ENCODE peak calls at places on chromosomes 4 and X, in seven cellular contexts. I is heart right ventricle, H is Karpas-422, F is ovary, R is IMR-90, N is lung, A is AG09309. W is an unnamed sample.

GRCh38 chr4:153488006-153488718 is 22.0 kb downstream of the TMEM131L start:
- DNase-seq in I (no peak), H (no peak), F (no peak), R (peak), N (peak), A (no peak), W (peak)

GRCh38 chr4:53614616-53615015 is 23.3 kb upstream of the LNX1 start:
- DNase-seq in I (no peak), H (no peak), F (no peak), R (no peak), N (no peak), A (no peak), W (peak)

GRCh38 chr4:125321709-125322362 is 7.1 kb downstream of the FAT4 start:
- DNase-seq in I (no peak), H (no peak), F (no peak), R (peak), N (no peak), A (no peak), W (no peak)

GRCh38 chrX:103404225-103405008 is 28.1 kb downstream of the BEX3 start:
- DNase-seq in I (peak), H (peak), F (peak), R (peak), N (peak), A (peak), W (no peak)

GRCh38 chr4:92305148-92305877 is 1.5 kb downstream of the GRID2 start:
- DNase-seq in I (peak), H (no peak), F (peak), R (peak), N (peak), A (no peak), W (no peak)

GRCh38 chr4:140367738-140368137 is 5.7 kb upstream of the SCOC start:
- DNase-seq in I (no peak), H (no peak), F (no peak), R (peak), N (no peak), A (no peak), W (no peak)

GRCh38 chr4:8504279-8505007 is 63.9 kb downstream of the TRMT44 start:
- DNase-seq in I (no peak), H (no peak), F (peak), R (no peak), N (no peak), A (no peak), W (no peak)

GRCh38 chr4:4524364-4524763 is 17.5 kb downstream of the STX18 start:
- DNase-seq in I (no peak), H (peak), F (no peak), R (peak), N (no peak), A (no peak), W (peak)

GRCh38 chr4:86822136-86822535 is 27.0 kb downstream of the SLC10A6 start:
- DNase-seq in I (no peak), H (no peak), F (no peak), R (peak), N (no peak), A (no peak), W (no peak)

DNA sequence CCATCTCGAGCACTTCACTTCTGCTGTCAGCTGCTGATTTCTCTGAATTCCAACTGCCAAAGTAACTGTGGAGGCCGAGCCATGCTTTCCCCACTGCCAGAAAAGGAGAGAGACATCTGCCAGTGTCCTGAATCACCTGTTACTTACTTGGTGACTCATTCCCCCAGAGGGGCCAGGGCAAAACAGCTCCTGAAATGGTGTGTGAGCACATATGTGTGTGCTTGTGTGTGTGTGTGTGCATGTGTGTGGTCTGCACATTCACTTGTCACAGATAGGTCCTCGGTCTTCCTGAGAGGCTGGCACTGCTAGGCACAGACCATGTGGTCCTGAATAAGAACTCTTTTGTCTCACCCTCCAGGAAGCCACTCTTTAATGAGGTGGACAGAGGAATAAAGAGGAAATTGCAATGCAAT is 177.9 kb upstream of the PPARGC1A start:
- DNase-seq in I (peak), H (no peak), F (no peak), R (peak), N (no peak), A (no peak), W (no peak)
- H3K4me3 ChIP-seq in I (no peak), H (no peak), F (no peak), R (no peak), N (no peak), A (no peak), W (no peak)

DNA sequence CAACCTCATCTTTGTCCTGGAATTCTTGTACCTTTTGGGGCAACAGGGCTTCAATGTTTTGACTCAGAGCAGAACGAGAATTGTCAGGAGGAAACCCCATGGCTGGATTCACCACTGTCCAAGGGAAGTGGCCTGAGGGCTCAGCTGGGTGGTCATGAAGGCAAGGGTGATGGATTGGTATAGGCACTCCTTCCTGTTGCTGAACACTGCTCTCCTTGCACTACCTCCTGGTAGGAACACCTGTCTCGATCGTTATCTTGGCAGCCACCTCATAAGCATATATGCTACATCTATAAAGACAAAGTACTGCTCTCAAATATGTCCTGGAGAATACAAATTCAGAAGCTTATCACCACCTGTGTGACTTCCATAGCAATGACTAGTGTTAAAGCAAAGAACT is 79.8 kb downstream of the CCNG2 start:
- DNase-seq in I (no peak), H (no peak), F (no peak), R (no peak), N (no peak), A (no peak), W (no peak)
- H3K4me3 ChIP-seq in I (no peak), H (no peak), F (no peak), R (no peak), N (no peak), A (no peak), W (no peak)

GRCh38 chr4:159386620-159387019 is 283.7 kb downstream of the RAPGEF2 start:
- DNase-seq in I (no peak), H (no peak), F (no peak), R (no peak), N (no peak), A (no peak), W (no peak)

GRCh38 chr4:159384619-159385018 is 281.7 kb downstream of the RAPGEF2 start:
- DNase-seq in I (no peak), H (no peak), F (no peak), R (no peak), N (no peak), A (no peak), W (no peak)

GRCh38 chr4:159382875-159383568 is 280.1 kb downstream of the RAPGEF2 start:
- DNase-seq in I (no peak), H (no peak), F (no peak), R (no peak), N (no peak), A (no peak), W (peak)

GRCh38 chr4:159383569-159383934 is 280.7 kb downstream of the RAPGEF2 start:
- DNase-seq in I (no peak), H (no peak), F (no peak), R (no peak), N (no peak), A (no peak), W (no peak)

DNA sequence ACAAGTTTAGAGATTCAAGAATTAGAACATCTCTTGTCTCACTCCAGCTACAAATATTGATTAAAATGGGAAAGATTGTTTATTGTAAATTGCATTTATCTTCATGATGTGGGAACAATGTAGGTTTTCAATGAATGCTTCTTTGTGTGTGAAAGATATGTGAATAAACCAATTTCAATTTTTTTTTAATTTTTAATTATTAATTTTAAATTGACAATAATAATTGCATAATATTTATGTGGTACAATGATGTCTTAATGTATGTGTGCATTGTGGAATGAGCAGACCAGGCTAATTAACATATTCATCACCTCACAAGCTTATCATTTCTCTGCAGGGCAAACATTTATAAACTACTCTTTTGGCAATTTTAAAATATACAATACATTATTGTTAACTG is 281.1 kb downstream of the RAPGEF2 start:
- DNase-seq in I (no peak), H (no peak), F (no peak), R (no peak), N (no peak), A (no peak), W (no peak)
- H3K4me3 ChIP-seq in I (no peak), H (no peak), F (no peak), R (no peak), N (no peak), A (no peak), W (no peak)

DNA sequence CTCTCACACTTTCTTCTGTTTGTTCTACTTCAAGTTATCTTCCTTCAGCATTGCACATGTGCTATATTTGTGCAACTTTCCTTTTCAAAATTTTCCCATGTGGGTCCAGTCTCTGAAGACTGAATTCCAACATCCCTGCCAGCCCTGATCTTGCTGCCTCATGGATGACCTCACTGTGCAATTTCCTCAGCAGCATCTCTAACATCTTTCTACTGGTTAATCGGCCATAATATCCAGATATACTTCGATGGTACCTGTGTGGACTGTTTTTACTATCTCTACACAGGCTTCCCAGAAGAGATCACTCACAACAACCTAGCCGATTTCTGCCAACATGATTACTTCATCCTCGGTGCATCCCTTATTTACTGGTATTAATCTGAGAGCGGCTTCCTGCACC is 41.5 kb downstream of the GPM6A start:
- DNase-seq in I (no peak), H (no peak), F (no peak), R (no peak), N (no peak), A (no peak), W (no peak)
- H3K4me3 ChIP-seq in I (no peak), H (peak), F (no peak), R (no peak), N (no peak), A (peak), W (peak)

GRCh38 chr4:71132486-71132885 is 139.0 kb downstream of the DCK start:
- DNase-seq in I (no peak), H (no peak), F (no peak), R (peak), N (no peak), A (peak), W (no peak)
- H3K4me3 ChIP-seq in I (no peak), H (no peak), F (no peak), R (no peak), N (no peak), A (no peak), W (no peak)

GRCh38 chr4:6354119-6354518 is 84.5 kb downstream of the WFS1 start:
- DNase-seq in I (no peak), H (no peak), F (no peak), R (no peak), N (no peak), A (no peak), W (no peak)

GRCh38 chr4:6352031-6352763 is 82.5 kb downstream of the WFS1 start:
- DNase-seq in I (no peak), H (no peak), F (no peak), R (no peak), N (no peak), A (no peak), W (no peak)

GRCh38 chr4:6350646-6351045 is 81.0 kb downstream of the WFS1 start:
- DNase-seq in I (no peak), H (no peak), F (no peak), R (no peak), N (no peak), A (no peak), W (no peak)

GRCh38 chr4:6349896-6350295 is 80.2 kb downstream of the WFS1 start:
- DNase-seq in I (no peak), H (no peak), F (no peak), R (peak), N (no peak), A (no peak), W (no peak)

DNA sequence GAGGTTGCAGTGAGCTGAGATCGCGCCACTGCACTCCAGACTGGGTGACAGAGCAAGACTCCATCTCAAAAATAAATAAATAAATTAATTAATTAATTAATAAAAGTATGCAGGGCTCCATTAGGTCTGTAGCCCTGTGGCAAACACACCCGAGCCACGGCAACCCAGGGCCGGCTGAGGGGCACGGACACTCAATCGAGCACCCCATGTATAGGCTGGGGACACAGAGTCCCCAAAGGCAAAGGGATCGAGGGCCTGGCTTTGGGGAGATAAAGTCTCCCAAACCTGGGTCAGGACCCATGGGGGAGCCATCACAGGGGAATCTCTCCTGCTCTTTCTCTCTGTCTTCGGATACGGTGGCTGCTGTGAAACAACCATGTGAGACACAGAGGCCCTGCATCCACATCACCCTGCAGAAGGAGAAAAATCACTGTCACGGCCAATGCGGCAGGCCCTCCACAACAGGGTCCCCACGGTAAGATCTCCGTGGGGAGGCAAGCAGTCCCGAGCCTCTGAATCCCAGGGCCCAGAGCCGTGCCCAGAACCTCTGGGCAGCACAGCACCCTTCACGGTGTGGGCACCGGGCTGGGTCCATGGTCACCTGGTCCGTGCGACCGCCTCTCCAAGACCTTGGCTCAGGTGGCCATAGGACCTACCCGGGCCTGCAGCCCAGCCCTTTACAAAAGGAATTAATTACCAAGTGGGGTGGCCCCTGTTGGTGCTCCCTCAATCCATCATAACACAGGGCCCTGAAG is 81.8 kb downstream of the WFS1 start:
- DNase-seq in I (no peak), H (no peak), F (no peak), R (no peak), N (no peak), A (no peak), W (no peak)
- H3K4me3 ChIP-seq in I (no peak), H (no peak), F (no peak), R (no peak), N (no peak), A (no peak), W (no peak)

DNA sequence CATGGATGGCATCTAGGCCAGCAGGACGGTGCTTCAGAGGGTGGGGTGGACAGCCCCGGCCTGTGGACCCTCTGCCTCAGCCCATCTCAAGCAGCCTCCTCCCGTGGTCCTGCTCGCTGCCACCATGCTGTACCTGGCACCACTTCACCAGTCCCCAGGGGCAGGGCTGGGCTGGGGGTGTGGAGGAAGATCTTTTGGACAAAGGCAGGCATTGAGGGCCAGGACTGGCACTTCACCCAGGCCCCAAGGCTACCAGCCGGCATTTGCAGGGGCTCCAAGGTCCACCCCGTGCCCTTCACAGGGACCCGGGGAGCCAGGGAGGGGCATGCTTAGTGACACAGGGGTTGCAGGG is 713 bp downstream of the PLXNB3 start:
- DNase-seq in I (no peak), H (no peak), F (no peak), R (no peak), N (no peak), A (no peak), W (no peak)
- H3K4me3 ChIP-seq in I (no peak), H (no peak), F (peak), R (no peak), N (no peak), A (peak), W (no peak)

GRCh38 chrX:77894921-77895886 is at the start of gene MAGT1:
- DNase-seq in I (peak), H (peak), F (peak), R (peak), N (peak), A (peak), W (peak)

GRCh38 chrX:77892887-77893286 is 2.3 kb downstream of the MAGT1 start:
- DNase-seq in I (no peak), H (no peak), F (no peak), R (no peak), N (no peak), A (no peak), W (no peak)

GRCh38 chrX:77899081-77899828 is at the start of gene COX7B:
- DNase-seq in I (peak), H (peak), F (peak), R (peak), N (peak), A (peak), W (peak)

DNA sequence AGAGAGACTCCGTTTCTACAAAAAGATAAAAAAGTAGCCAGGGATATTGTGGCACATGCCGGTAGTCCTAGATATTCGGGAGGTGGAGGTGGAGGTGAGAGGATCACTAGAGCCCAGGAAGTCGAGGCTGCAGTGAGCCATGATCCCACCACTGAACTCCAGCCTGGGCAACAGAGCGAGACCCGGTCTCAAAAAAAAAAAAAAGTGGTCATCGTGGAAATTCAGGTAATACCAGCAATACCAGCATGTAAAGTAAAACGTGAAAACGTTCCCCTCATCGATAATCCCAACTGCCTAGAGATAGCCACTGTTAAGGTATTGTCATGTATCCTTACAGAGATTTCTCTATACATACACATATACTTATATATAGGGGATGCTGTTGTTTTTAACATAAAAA is 1.5 kb downstream of the MAGT1 start:
- DNase-seq in I (no peak), H (no peak), F (no peak), R (no peak), N (no peak), A (no peak), W (no peak)
- H3K4me3 ChIP-seq in I (no peak), H (peak), F (no peak), R (no peak), N (no peak), A (no peak), W (peak)

GRCh38 chr4:113579360-113579759 is 182.2 kb downstream of the CAMK2D start:
- DNase-seq in I (no peak), H (no peak), F (no peak), R (no peak), N (no peak), A (no peak), W (no peak)

GRCh38 chr4:113574636-113575103 is 186.9 kb downstream of the CAMK2D start:
- DNase-seq in I (no peak), H (no peak), F (no peak), R (peak), N (no peak), A (no peak), W (no peak)

GRCh38 chr4:113572620-113573019 is 188.9 kb downstream of the CAMK2D start:
- DNase-seq in I (no peak), H (no peak), F (no peak), R (no peak), N (no peak), A (no peak), W (no peak)

GRCh38 chr4:113575391-113575790 is 186.1 kb downstream of the CAMK2D start:
- DNase-seq in I (no peak), H (no peak), F (no peak), R (peak), N (no peak), A (no peak), W (no peak)

DNA sequence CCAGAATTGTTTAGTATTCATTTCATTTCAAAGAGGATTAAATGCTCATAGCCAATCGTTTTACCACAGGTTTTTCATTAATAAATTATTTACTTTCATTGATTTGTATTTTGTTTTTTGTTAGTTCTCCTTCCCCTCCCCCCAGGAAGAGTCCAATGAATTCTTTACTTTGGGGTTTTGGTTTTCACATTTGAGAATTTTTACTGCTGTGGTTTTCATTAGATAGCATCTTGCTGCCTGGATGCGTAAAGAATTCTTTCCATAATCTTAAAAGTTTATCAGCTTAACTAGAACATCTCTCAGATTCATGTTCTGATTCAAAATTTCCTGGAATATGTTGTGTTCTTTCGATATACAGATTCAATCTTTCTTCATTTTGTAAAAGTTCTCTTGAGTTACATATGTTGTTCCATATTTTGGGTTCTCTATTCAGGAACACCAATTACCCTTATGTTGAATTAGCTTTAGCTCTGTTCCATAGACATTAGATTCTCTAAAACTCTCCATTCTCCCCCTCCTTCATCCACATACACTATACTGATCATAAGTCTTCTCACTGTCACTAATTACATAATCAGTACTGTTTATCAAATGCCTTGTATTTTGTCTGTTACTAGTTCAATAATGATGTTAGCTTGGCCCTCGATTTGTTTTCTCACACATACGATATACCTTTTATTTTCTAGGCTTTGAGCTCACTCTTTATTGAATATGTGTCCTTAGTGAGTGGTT is 184.4 kb downstream of the CAMK2D start:
- DNase-seq in I (no peak), H (no peak), F (no peak), R (no peak), N (no peak), A (no peak), W (no peak)
- H3K4me3 ChIP-seq in I (no peak), H (no peak), F (no peak), R (no peak), N (no peak), A (no peak), W (no peak)

W was measured in Jurkat, Clone E6-1.